ENCODE peak calls at places on chromosomes 1 and 21, in ten cellular contexts. One of them, this sample, is unnamed.

GRCh38 chr1:167427843-167428242 is 90.5 kb downstream of the CD247 start:
- DNase-seq in cardiac muscle cell: peak; percentile 50
- DNase-seq in NK-92 treated with Interleukin-12 subunit alpha and Interleukin-12 subunit beta, amount 100 ng/mL, for 24 hours: no peak
- DNase-seq in brain microvascular endothelial cell: no peak
- DNase-seq in T-helper 9 cell: no peak
- DNase-seq in renal cortical epithelial cell: no peak
- DNase-seq in progenitor cell of endocrine pancreas: no peak
- DNase-seq in NCI-H510A: no peak
- DNase-seq in neural crest cell: no peak
- DNase-seq in cardiac fibroblast: peak; percentile 47
- DNase-seq in this sample: no peak

GRCh38 chr21:39660596-39660995 is 47.9 kb downstream of the B3GALT5 start:
- DNase-seq in neural crest cell: no peak
- DNase-seq in cardiac muscle cell: peak; percentile 49
- DNase-seq in NK-92 treated with Interleukin-12 subunit alpha and Interleukin-12 subunit beta, amount 100 ng/mL, for 24 hours: no peak
- DNase-seq in cardiac fibroblast: peak; percentile 48
- DNase-seq in NCI-H510A: no peak
- DNase-seq in progenitor cell of endocrine pancreas: no peak
- DNase-seq in brain microvascular endothelial cell: peak; percentile 72
- DNase-seq in T-helper 9 cell: no peak
- DNase-seq in renal cortical epithelial cell: peak; percentile 76
- DNase-seq in this sample: peak; percentile 43

GRCh38 chr1:212518188-212518951 is 85.7 kb downstream of the NENF start:
- DNase-seq in NCI-H510A: no peak
- DNase-seq in NK-92 treated with Interleukin-12 subunit alpha and Interleukin-12 subunit beta, amount 100 ng/mL, for 24 hours: no peak
- DNase-seq in brain microvascular endothelial cell: peak; percentile 53
- DNase-seq in renal cortical epithelial cell: peak; percentile 80
- DNase-seq in T-helper 9 cell: no peak
- DNase-seq in cardiac fibroblast: peak; percentile 81
- DNase-seq in cardiac muscle cell: peak; percentile 79
- DNase-seq in progenitor cell of endocrine pancreas: no peak
- DNase-seq in neural crest cell: no peak
- DNase-seq in this sample: no peak

GRCh38 chr1:226390681-226391080 is 17.2 kb downstream of the PARP1 start:
- DNase-seq in NCI-H510A: no peak
- DNase-seq in progenitor cell of endocrine pancreas: no peak
- DNase-seq in cardiac muscle cell: no peak
- DNase-seq in renal cortical epithelial cell: no peak
- DNase-seq in cardiac fibroblast: no peak
- DNase-seq in brain microvascular endothelial cell: no peak
- DNase-seq in T-helper 9 cell: no peak
- DNase-seq in NK-92 treated with Interleukin-12 subunit alpha and Interleukin-12 subunit beta, amount 100 ng/mL, for 24 hours: no peak
- DNase-seq in neural crest cell: no peak
- DNase-seq in this sample: no peak

GRCh38 chr1:192592981-192593683 is 17.6 kb downstream of the RGS1 start:
- DNase-seq in NK-92 treated with Interleukin-12 subunit alpha and Interleukin-12 subunit beta, amount 100 ng/mL, for 24 hours: no peak
- DNase-seq in brain microvascular endothelial cell: no peak
- DNase-seq in progenitor cell of endocrine pancreas: no peak
- DNase-seq in T-helper 9 cell: no peak
- DNase-seq in NCI-H510A: no peak
- DNase-seq in neural crest cell: no peak
- DNase-seq in renal cortical epithelial cell: peak; percentile 31
- DNase-seq in cardiac muscle cell: no peak
- DNase-seq in cardiac fibroblast: no peak
- DNase-seq in this sample: peak; percentile 62

GRCh38 chr1:66168919-66169725 is 364.8 kb upstream of the SGIP1 start:
- DNase-seq in neural crest cell: no peak
- DNase-seq in T-helper 9 cell: no peak
- DNase-seq in renal cortical epithelial cell: no peak
- DNase-seq in cardiac fibroblast: no peak
- DNase-seq in cardiac muscle cell: no peak
- DNase-seq in brain microvascular endothelial cell: no peak
- DNase-seq in NCI-H510A: no peak
- DNase-seq in progenitor cell of endocrine pancreas: no peak
- DNase-seq in NK-92 treated with Interleukin-12 subunit alpha and Interleukin-12 subunit beta, amount 100 ng/mL, for 24 hours: no peak
- DNase-seq in this sample: no peak

GRCh38 chr1:15384301-15384901 is 25.3 kb upstream of the EFHD2 start:
- DNase-seq in cardiac muscle cell: peak; percentile 21
- DNase-seq in NK-92 treated with Interleukin-12 subunit alpha and Interleukin-12 subunit beta, amount 100 ng/mL, for 24 hours: no peak
- DNase-seq in neural crest cell: peak; percentile 47
- DNase-seq in renal cortical epithelial cell: peak; percentile 32
- DNase-seq in brain microvascular endothelial cell: no peak
- DNase-seq in NCI-H510A: no peak
- DNase-seq in T-helper 9 cell: no peak
- DNase-seq in cardiac fibroblast: no peak
- DNase-seq in progenitor cell of endocrine pancreas: no peak
- DNase-seq in this sample: no peak

GRCh38 chr1:230752407-230752806 is 5.2 kb downstream of the CAPN9 start:
- DNase-seq in cardiac fibroblast: no peak
- DNase-seq in brain microvascular endothelial cell: no peak
- DNase-seq in neural crest cell: no peak
- DNase-seq in cardiac muscle cell: no peak
- DNase-seq in renal cortical epithelial cell: no peak
- DNase-seq in T-helper 9 cell: no peak
- DNase-seq in progenitor cell of endocrine pancreas: no peak
- DNase-seq in NK-92 treated with Interleukin-12 subunit alpha and Interleukin-12 subunit beta, amount 100 ng/mL, for 24 hours: no peak
- DNase-seq in NCI-H510A: peak; percentile 96
- DNase-seq in this sample: no peak

GRCh38 chr1:3633344-3634058 is 8.7 kb downstream of the TPRG1L start:
- DNase-seq in cardiac muscle cell: no peak
- DNase-seq in progenitor cell of endocrine pancreas: no peak
- DNase-seq in T-helper 9 cell: no peak
- DNase-seq in cardiac fibroblast: no peak
- DNase-seq in brain microvascular endothelial cell: no peak
- DNase-seq in renal cortical epithelial cell: no peak
- DNase-seq in NCI-H510A: no peak
- DNase-seq in NK-92 treated with Interleukin-12 subunit alpha and Interleukin-12 subunit beta, amount 100 ng/mL, for 24 hours: no peak
- DNase-seq in neural crest cell: no peak
- DNase-seq in this sample: no peak

GRCh38 chr1:204493145-204493881 is 1.3 kb downstream of the PIK3C2B start:
- DNase-seq in brain microvascular endothelial cell: no peak
- DNase-seq in renal cortical epithelial cell: peak; percentile 40
- DNase-seq in progenitor cell of endocrine pancreas: no peak
- DNase-seq in NK-92 treated with Interleukin-12 subunit alpha and Interleukin-12 subunit beta, amount 100 ng/mL, for 24 hours: no peak
- DNase-seq in cardiac muscle cell: peak; percentile 87
- DNase-seq in NCI-H510A: no peak
- DNase-seq in cardiac fibroblast: peak; percentile 88
- DNase-seq in T-helper 9 cell: peak; percentile 13
- DNase-seq in neural crest cell: peak; percentile 23
- DNase-seq in this sample: no peak

GRCh38 chr1:21126324-21126723 is 50.4 kb downstream of the EIF4G3 start:
- DNase-seq in cardiac muscle cell: no peak
- DNase-seq in NCI-H510A: no peak
- DNase-seq in neural crest cell: no peak
- DNase-seq in brain microvascular endothelial cell: no peak
- DNase-seq in NK-92 treated with Interleukin-12 subunit alpha and Interleukin-12 subunit beta, amount 100 ng/mL, for 24 hours: no peak
- DNase-seq in renal cortical epithelial cell: no peak
- DNase-seq in T-helper 9 cell: no peak
- DNase-seq in cardiac fibroblast: no peak
- DNase-seq in progenitor cell of endocrine pancreas: no peak
- DNase-seq in this sample: no peak

GRCh38 chr1:20854529-20854928 is 67.4 kb upstream of the HP1BP3 start:
- DNase-seq in renal cortical epithelial cell: no peak
- DNase-seq in brain microvascular endothelial cell: no peak
- DNase-seq in NCI-H510A: no peak
- DNase-seq in T-helper 9 cell: no peak
- DNase-seq in cardiac muscle cell: no peak
- DNase-seq in progenitor cell of endocrine pancreas: no peak
- DNase-seq in cardiac fibroblast: no peak
- DNase-seq in NK-92 treated with Interleukin-12 subunit alpha and Interleukin-12 subunit beta, amount 100 ng/mL, for 24 hours: no peak
- DNase-seq in neural crest cell: no peak
- DNase-seq in this sample: no peak

GRCh38 chr1:205082431-205082830 is 1.8 kb downstream of the TMEM81 start:
- DNase-seq in brain microvascular endothelial cell: no peak
- DNase-seq in neural crest cell: no peak
- DNase-seq in progenitor cell of endocrine pancreas: no peak
- DNase-seq in cardiac fibroblast: no peak
- DNase-seq in NCI-H510A: no peak
- DNase-seq in T-helper 9 cell: no peak
- DNase-seq in NK-92 treated with Interleukin-12 subunit alpha and Interleukin-12 subunit beta, amount 100 ng/mL, for 24 hours: no peak
- DNase-seq in cardiac muscle cell: no peak
- DNase-seq in renal cortical epithelial cell: no peak
- DNase-seq in this sample: no peak

GRCh38 chr1:117815926-117816325 is 113.5 kb downstream of the GDAP2 start:
- DNase-seq in neural crest cell: no peak
- DNase-seq in cardiac muscle cell: no peak
- DNase-seq in NK-92 treated with Interleukin-12 subunit alpha and Interleukin-12 subunit beta, amount 100 ng/mL, for 24 hours: no peak
- DNase-seq in brain microvascular endothelial cell: no peak
- DNase-seq in cardiac fibroblast: no peak
- DNase-seq in NCI-H510A: no peak
- DNase-seq in progenitor cell of endocrine pancreas: no peak
- DNase-seq in renal cortical epithelial cell: no peak
- DNase-seq in T-helper 9 cell: no peak
- DNase-seq in this sample: peak; percentile 23

GRCh38 chr1:1925437-1926345 is 6.6 kb upstream of the TMEM52 start:
- DNase-seq in progenitor cell of endocrine pancreas: no peak
- DNase-seq in cardiac fibroblast: no peak
- DNase-seq in brain microvascular endothelial cell: no peak
- DNase-seq in cardiac muscle cell: no peak
- DNase-seq in NCI-H510A: no peak
- DNase-seq in neural crest cell: no peak
- DNase-seq in NK-92 treated with Interleukin-12 subunit alpha and Interleukin-12 subunit beta, amount 100 ng/mL, for 24 hours: no peak
- DNase-seq in T-helper 9 cell: no peak
- DNase-seq in renal cortical epithelial cell: no peak
- DNase-seq in this sample: no peak

GRCh38 chr1:221691320-221691719 is 50.6 kb downstream of the DUSP10 start:
- DNase-seq in brain microvascular endothelial cell: no peak
- DNase-seq in cardiac muscle cell: no peak
- DNase-seq in neural crest cell: no peak
- DNase-seq in renal cortical epithelial cell: no peak
- DNase-seq in progenitor cell of endocrine pancreas: no peak
- DNase-seq in NK-92 treated with Interleukin-12 subunit alpha and Interleukin-12 subunit beta, amount 100 ng/mL, for 24 hours: no peak
- DNase-seq in cardiac fibroblast: no peak
- DNase-seq in NCI-H510A: no peak
- DNase-seq in T-helper 9 cell: no peak
- DNase-seq in this sample: no peak

GRCh38 chr21:42820513-42821465 is 58.5 kb downstream of the WDR4 start:
- DNase-seq in cardiac muscle cell: no peak
- DNase-seq in T-helper 9 cell: no peak
- DNase-seq in brain microvascular endothelial cell: no peak
- DNase-seq in cardiac fibroblast: no peak
- DNase-seq in progenitor cell of endocrine pancreas: no peak
- DNase-seq in NK-92 treated with Interleukin-12 subunit alpha and Interleukin-12 subunit beta, amount 100 ng/mL, for 24 hours: no peak
- DNase-seq in renal cortical epithelial cell: no peak
- DNase-seq in NCI-H510A: peak; percentile 19
- DNase-seq in neural crest cell: no peak
- DNase-seq in this sample: no peak

GRCh38 chr1:203200059-203200553 is 13.6 kb upstream of the CHI3L1 start:
- DNase-seq in brain microvascular endothelial cell: no peak
- DNase-seq in progenitor cell of endocrine pancreas: no peak
- DNase-seq in NK-92 treated with Interleukin-12 subunit alpha and Interleukin-12 subunit beta, amount 100 ng/mL, for 24 hours: no peak
- DNase-seq in cardiac fibroblast: peak; percentile 97
- DNase-seq in NCI-H510A: no peak
- DNase-seq in renal cortical epithelial cell: peak; percentile 22
- DNase-seq in T-helper 9 cell: no peak
- DNase-seq in neural crest cell: no peak
- DNase-seq in cardiac muscle cell: peak; percentile 93
- DNase-seq in this sample: no peak

GRCh38 chr21:40731206-40731605 is 115.8 kb downstream of the DSCAM start:
- DNase-seq in progenitor cell of endocrine pancreas: no peak
- DNase-seq in T-helper 9 cell: no peak
- DNase-seq in cardiac fibroblast: no peak
- DNase-seq in NK-92 treated with Interleukin-12 subunit alpha and Interleukin-12 subunit beta, amount 100 ng/mL, for 24 hours: no peak
- DNase-seq in cardiac muscle cell: no peak
- DNase-seq in renal cortical epithelial cell: no peak
- DNase-seq in NCI-H510A: no peak
- DNase-seq in neural crest cell: no peak
- DNase-seq in brain microvascular endothelial cell: no peak
- DNase-seq in this sample: no peak

GRCh38 chr21:32306021-32306780 is 7.5 kb downstream of the MRAP start:
- DNase-seq in T-helper 9 cell: no peak
- DNase-seq in NCI-H510A: no peak
- DNase-seq in renal cortical epithelial cell: no peak
- DNase-seq in brain microvascular endothelial cell: peak; percentile 3
- DNase-seq in cardiac fibroblast: peak; percentile 8
- DNase-seq in NK-92 treated with Interleukin-12 subunit alpha and Interleukin-12 subunit beta, amount 100 ng/mL, for 24 hours: no peak
- DNase-seq in neural crest cell: peak; percentile 50
- DNase-seq in progenitor cell of endocrine pancreas: peak; percentile 17
- DNase-seq in cardiac muscle cell: peak; percentile 22
- DNase-seq in this sample: peak; percentile 25

GRCh38 chr1:74010206-74010605 is 187.8 kb downstream of the LRRIQ3 start:
- DNase-seq in cardiac muscle cell: no peak
- DNase-seq in brain microvascular endothelial cell: no peak
- DNase-seq in NK-92 treated with Interleukin-12 subunit alpha and Interleukin-12 subunit beta, amount 100 ng/mL, for 24 hours: no peak
- DNase-seq in neural crest cell: no peak
- DNase-seq in progenitor cell of endocrine pancreas: no peak
- DNase-seq in renal cortical epithelial cell: no peak
- DNase-seq in T-helper 9 cell: no peak
- DNase-seq in NCI-H510A: no peak
- DNase-seq in cardiac fibroblast: no peak
- DNase-seq in this sample: no peak

GRCh38 chr1:174815036-174815435 is 184.7 kb upstream of the CACYBP start:
- DNase-seq in neural crest cell: no peak
- DNase-seq in NK-92 treated with Interleukin-12 subunit alpha and Interleukin-12 subunit beta, amount 100 ng/mL, for 24 hours: no peak
- DNase-seq in NCI-H510A: no peak
- DNase-seq in brain microvascular endothelial cell: peak; percentile 24
- DNase-seq in renal cortical epithelial cell: peak; percentile 81
- DNase-seq in cardiac muscle cell: no peak
- DNase-seq in cardiac fibroblast: peak; percentile 4
- DNase-seq in T-helper 9 cell: no peak
- DNase-seq in progenitor cell of endocrine pancreas: no peak
- DNase-seq in this sample: peak; percentile 60

GRCh38 chr21:39840373-39841097 is 26.7 kb upstream of the PCP4 start:
- DNase-seq in NK-92 treated with Interleukin-12 subunit alpha and Interleukin-12 subunit beta, amount 100 ng/mL, for 24 hours: no peak
- DNase-seq in cardiac muscle cell: no peak
- DNase-seq in T-helper 9 cell: no peak
- DNase-seq in neural crest cell: no peak
- DNase-seq in NCI-H510A: no peak
- DNase-seq in cardiac fibroblast: no peak
- DNase-seq in progenitor cell of endocrine pancreas: no peak
- DNase-seq in brain microvascular endothelial cell: no peak
- DNase-seq in renal cortical epithelial cell: no peak
- DNase-seq in this sample: no peak

GRCh38 chr1:3156936-3157335 is 87.9 kb downstream of the PRDM16 start:
- DNase-seq in cardiac muscle cell: no peak
- DNase-seq in NCI-H510A: no peak
- DNase-seq in NK-92 treated with Interleukin-12 subunit alpha and Interleukin-12 subunit beta, amount 100 ng/mL, for 24 hours: no peak
- DNase-seq in T-helper 9 cell: no peak
- DNase-seq in renal cortical epithelial cell: no peak
- DNase-seq in brain microvascular endothelial cell: no peak
- DNase-seq in cardiac fibroblast: no peak
- DNase-seq in neural crest cell: no peak
- DNase-seq in progenitor cell of endocrine pancreas: no peak
- DNase-seq in this sample: no peak

GRCh38 chr1:98112631-98113030 is 191.8 kb upstream of the DPYD start:
- DNase-seq in renal cortical epithelial cell: no peak
- DNase-seq in cardiac muscle cell: no peak
- DNase-seq in NK-92 treated with Interleukin-12 subunit alpha and Interleukin-12 subunit beta, amount 100 ng/mL, for 24 hours: no peak
- DNase-seq in NCI-H510A: no peak
- DNase-seq in brain microvascular endothelial cell: no peak
- DNase-seq in neural crest cell: no peak
- DNase-seq in T-helper 9 cell: no peak
- DNase-seq in cardiac fibroblast: no peak
- DNase-seq in progenitor cell of endocrine pancreas: no peak
- DNase-seq in this sample: no peak

GRCh38 chr1:17719874-17720273 is 35.3 kb upstream of the ACTL8 start:
- DNase-seq in cardiac muscle cell: peak; percentile 46
- DNase-seq in brain microvascular endothelial cell: peak; percentile 16
- DNase-seq in cardiac fibroblast: peak; percentile 11
- DNase-seq in NCI-H510A: no peak
- DNase-seq in neural crest cell: no peak
- DNase-seq in progenitor cell of endocrine pancreas: no peak
- DNase-seq in renal cortical epithelial cell: peak; percentile 8
- DNase-seq in NK-92 treated with Interleukin-12 subunit alpha and Interleukin-12 subunit beta, amount 100 ng/mL, for 24 hours: no peak
- DNase-seq in T-helper 9 cell: no peak
- DNase-seq in this sample: no peak

GRCh38 chr1:21922103-21923014 is 14.8 kb downstream of the HSPG2 start:
- DNase-seq in renal cortical epithelial cell: peak; percentile 55
- DNase-seq in cardiac muscle cell: no peak
- DNase-seq in neural crest cell: no peak
- DNase-seq in NCI-H510A: no peak
- DNase-seq in cardiac fibroblast: no peak
- DNase-seq in progenitor cell of endocrine pancreas: peak; percentile 44
- DNase-seq in NK-92 treated with Interleukin-12 subunit alpha and Interleukin-12 subunit beta, amount 100 ng/mL, for 24 hours: no peak
- DNase-seq in brain microvascular endothelial cell: no peak
- DNase-seq in T-helper 9 cell: no peak
- DNase-seq in this sample: no peak

GRCh38 chr1:187006896-187007295 is 178.1 kb downstream of the PLA2G4A start:
- DNase-seq in NCI-H510A: no peak
- DNase-seq in neural crest cell: no peak
- DNase-seq in renal cortical epithelial cell: no peak
- DNase-seq in progenitor cell of endocrine pancreas: no peak
- DNase-seq in cardiac fibroblast: no peak
- DNase-seq in T-helper 9 cell: no peak
- DNase-seq in NK-92 treated with Interleukin-12 subunit alpha and Interleukin-12 subunit beta, amount 100 ng/mL, for 24 hours: no peak
- DNase-seq in cardiac muscle cell: no peak
- DNase-seq in brain microvascular endothelial cell: no peak
- DNase-seq in this sample: no peak